ENCODE peak calls at places on chromosomes 11 and 22, in nine cellular contexts. Q is bronchial epithelial cell, V is glutamatergic neuron, J is neural progenitor cell, A is EL, R is fibroblast of the aortic adventitia, H is AG08396, S is HS-5, L is choroid plexus epithelial cell. B is an unnamed sample.

GRCh38 chr11:64343740-64344133 is 3.7 kb downstream of the CCDC88B start:
- DNase-seq in H (no peak), V (peak; percentile 76), R (no peak), L (no peak), Q (no peak), J (peak; percentile 37), S (no peak), A (no peak), B (no peak)

GRCh38 chr22:48370508-48371325 is 1457.0 kb downstream of the BRD1 start:
- DNase-seq in Q (no peak), A (no peak), R (no peak), V (no peak), S (no peak), L (no peak), H (no peak), J (no peak), B (no peak)

GRCh38 chr22:31526275-31526674 is 29.9 kb downstream of the SFI1 start:
- DNase-seq in J (no peak), H (no peak), A (no peak), L (no peak), R (no peak), S (no peak), V (no peak), Q (no peak), B (no peak)

GRCh38 chr11:19428206-19429001 is 187.7 kb upstream of the E2F8 start:
- DNase-seq in J (peak; percentile 58), V (no peak), L (no peak), S (no peak), H (no peak), Q (peak; percentile 93), A (no peak), R (no peak), B (no peak)

GRCh38 chr11:2093575-2094353 is 45.4 kb downstream of the IGF2 start:
- DNase-seq in V (no peak), A (no peak), Q (peak; percentile 71), L (no peak), R (no peak), H (no peak), S (no peak), J (no peak), B (no peak)

GRCh38 chr22:41096841-41097240 is 4.4 kb downstream of the EP300 start:
- DNase-seq in V (no peak), R (no peak), S (no peak), H (no peak), Q (no peak), A (no peak), J (no peak), L (peak; percentile 14), B (no peak)

GRCh38 chr11:11944444-11944843 is 64.0 kb downstream of the DKK3 start:
- DNase-seq in H (no peak), J (no peak), R (no peak), V (no peak), A (no peak), Q (peak; percentile 22), S (no peak), L (peak; percentile 8), B (no peak)

GRCh38 chr22:50444663-50445062 is 30.2 kb downstream of the SBF1 start:
- DNase-seq in Q (peak; percentile 34), A (peak; percentile 71), L (peak; percentile 88), H (peak; percentile 91), S (peak; percentile 39), J (no peak), R (peak; percentile 78), V (no peak), B (peak; percentile 7)

GRCh38 chr11:73538381-73538872 is 59.5 kb downstream of the FAM168A start:
- DNase-seq in Q (no peak), H (no peak), A (no peak), J (peak; percentile 48), R (peak; percentile 62), V (no peak), S (no peak), L (no peak), B (no peak)

GRCh38 chr11:67389477-67389876 is 2.3 kb upstream of the RAD9A start:
- DNase-seq in H (peak; percentile 41), Q (no peak), S (no peak), A (peak; percentile 33), J (peak; percentile 66), R (no peak), V (peak; percentile 80), L (no peak), B (no peak)